ENCODE peak calls at places on chromosomes 3 and 15, in seven cellular contexts. D is colonic mucosa, Z is endodermal cell, J is sigmoid colon, G is lower lobe of right lung, F is OCI-LY7, Y is neural progenitor cell. H is an unnamed sample. For H3K4me1, the result is how much of the 10 kb centered on the place peaks cover.

GRCh38 chr15:35674873-35675781 is 129.2 kb upstream of the DPH6 start:
- DNase-seq in D (no peak), Z (no peak), J (no peak), G (no peak), F (no peak), Y (no peak), H (no peak)

GRCh38 chr3:53804697-53805462 is 41.3 kb downstream of the CHDH start:
- DNase-seq in D (no peak), Z (peak), J (peak), G (no peak), F (peak), Y (no peak), H (peak)

GRCh38 chr3:51340989-51341636 is 44.0 kb upstream of the MANF start:
- DNase-seq in D (no peak), Z (peak), J (peak), G (no peak), F (no peak), Y (peak), H (peak)

GRCh38 chr15:66565141-66565595 is 630 bp downstream of the LCTL start:
- DNase-seq in D (no peak), Z (no peak), J (no peak), G (no peak), F (no peak), Y (peak), H (peak)

GRCh38 chr15:69034352-69034751 is 19.9 kb downstream of the NOX5 start:
- DNase-seq in D (no peak), Z (no peak), J (no peak), G (no peak), F (no peak), Y (no peak), H (no peak)

GRCh38 chr3:14765065-14765410 is 53.7 kb upstream of the FGD5 start:
- DNase-seq in D (no peak), Z (no peak), J (no peak), G (no peak), F (no peak), Y (no peak), H (no peak)

GRCh38 chr3:81105761-81106160 is 655.7 kb downstream of the GBE1 start:
- DNase-seq in D (no peak), Z (no peak), J (no peak), G (no peak), F (no peak), Y (no peak), H (no peak)

GRCh38 chr15:87712211-87712610 is 544.3 kb downstream of the NTRK3 start:
- DNase-seq in D (no peak), Z (no peak), J (no peak), G (no peak), F (no peak), Y (no peak), H (no peak)

GRCh38 chr15:50116477-50116876 is 2.6 kb downstream of the ATP8B4 start:
- DNase-seq in D (peak), Z (peak), J (no peak), G (no peak), F (peak), Y (peak), H (no peak)

GRCh38 chr15:23385886-23386430 is 31.4 kb downstream of the GOLGA8S start:
- DNase-seq in D (no peak), Z (no peak), J (no peak), G (no peak), F (no peak), Y (no peak), H (no peak)

GRCh38 chr15:77496710-77497107 is 76.0 kb downstream of the HMG20A start:
- DNase-seq in D (peak), Z (peak), J (peak), G (peak), F (peak), Y (peak), H (peak)

GRCh38 chr15:77497942-77498361 is 77.3 kb downstream of the HMG20A start:
- DNase-seq in D (no peak), Z (no peak), J (no peak), G (no peak), F (no peak), Y (no peak), H (no peak)

GRCh38 chr15:77495806-77496589 is 75.3 kb downstream of the HMG20A start:
- DNase-seq in D (no peak), Z (no peak), J (no peak), G (no peak), F (no peak), Y (peak), H (no peak)

GRCh38 chr15:77499087-77499765 is 78.5 kb downstream of the HMG20A start:
- DNase-seq in D (no peak), Z (no peak), J (no peak), G (no peak), F (no peak), Y (peak), H (no peak)

DNA sequence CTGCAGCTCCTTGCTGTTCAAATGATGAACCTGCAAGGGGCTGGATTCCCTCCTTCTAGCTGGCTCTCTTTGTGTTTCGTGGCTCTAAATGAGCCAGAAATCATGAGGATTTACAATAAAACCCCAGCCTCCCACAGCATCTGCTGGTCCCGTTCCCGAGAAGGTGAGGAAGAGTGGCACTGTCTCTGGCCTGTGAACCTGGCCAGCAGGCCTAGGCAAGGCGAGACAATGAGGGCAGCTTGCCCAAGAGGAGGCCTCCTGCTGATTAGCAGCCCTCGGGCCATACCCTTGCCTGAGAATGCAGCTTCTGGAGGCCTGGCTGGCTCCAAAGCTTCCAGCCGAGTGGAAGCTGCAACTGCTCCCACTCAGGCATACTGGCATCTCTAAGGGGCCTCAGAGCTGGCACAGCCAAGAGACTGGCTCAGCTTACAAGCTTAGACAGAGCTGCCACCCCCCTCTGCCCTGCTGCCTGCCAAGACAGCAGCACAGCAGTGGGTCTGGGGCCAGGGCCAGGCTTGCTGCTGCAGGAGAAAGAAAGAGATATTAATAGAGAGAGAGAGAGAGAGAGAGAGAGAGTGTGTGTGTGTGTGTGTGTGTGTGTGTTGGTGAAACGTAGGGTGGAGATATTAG is 76.5 kb downstream of the HMG20A start:
- DNase-seq in D (no peak), Z (peak), J (peak), G (no peak), F (no peak), Y (no peak), H (no peak)
- TF ChIP-seq CTCF in D (no peak), Z (peak), J (no peak), G (no peak), F (no peak), Y (no peak), H (no peak)

DNA sequence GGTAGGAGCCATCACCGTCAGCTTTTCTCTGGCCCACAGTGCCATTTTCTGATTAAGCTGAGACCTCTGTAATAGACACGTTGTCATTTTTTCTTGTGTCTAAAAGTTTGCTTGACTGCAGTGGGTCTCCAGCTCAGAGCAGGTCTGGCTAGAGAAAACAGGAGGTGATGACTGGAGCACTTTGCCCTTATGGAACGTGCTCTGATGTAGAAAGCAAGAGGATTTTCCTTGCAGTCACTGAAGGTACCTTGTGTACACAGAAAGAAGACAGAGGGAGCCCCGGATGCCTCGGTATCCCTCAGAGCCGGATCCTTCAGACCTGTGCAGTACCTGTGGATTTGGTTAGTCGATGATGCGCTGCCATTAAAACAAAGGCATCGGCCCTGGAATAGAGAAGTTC is 76.2 kb downstream of the IGF1R start:
- DNase-seq in D (no peak), Z (no peak), J (no peak), G (no peak), F (no peak), Y (no peak), H (no peak)
- H3K4me1 ChIP-seq in D (under half), Z (under half), J (half or more), G (under half), F (under half), Y (under half), H (under half)

GRCh38 chr15:85404922-85405293 is 24.5 kb downstream of the AKAP13 start:
- DNase-seq in D (no peak), Z (no peak), J (no peak), G (no peak), F (no peak), Y (peak), H (no peak)

GRCh38 chr15:85408270-85408746 is 27.9 kb downstream of the AKAP13 start:
- DNase-seq in D (no peak), Z (no peak), J (no peak), G (no peak), F (peak), Y (no peak), H (no peak)

GRCh38 chr15:85405467-85405866 is 25.1 kb downstream of the AKAP13 start:
- DNase-seq in D (no peak), Z (no peak), J (no peak), G (no peak), F (no peak), Y (no peak), H (no peak)

GRCh38 chr15:85406916-85407315 is 26.5 kb downstream of the AKAP13 start:
- DNase-seq in D (no peak), Z (no peak), J (no peak), G (no peak), F (no peak), Y (no peak), H (no peak)

DNA sequence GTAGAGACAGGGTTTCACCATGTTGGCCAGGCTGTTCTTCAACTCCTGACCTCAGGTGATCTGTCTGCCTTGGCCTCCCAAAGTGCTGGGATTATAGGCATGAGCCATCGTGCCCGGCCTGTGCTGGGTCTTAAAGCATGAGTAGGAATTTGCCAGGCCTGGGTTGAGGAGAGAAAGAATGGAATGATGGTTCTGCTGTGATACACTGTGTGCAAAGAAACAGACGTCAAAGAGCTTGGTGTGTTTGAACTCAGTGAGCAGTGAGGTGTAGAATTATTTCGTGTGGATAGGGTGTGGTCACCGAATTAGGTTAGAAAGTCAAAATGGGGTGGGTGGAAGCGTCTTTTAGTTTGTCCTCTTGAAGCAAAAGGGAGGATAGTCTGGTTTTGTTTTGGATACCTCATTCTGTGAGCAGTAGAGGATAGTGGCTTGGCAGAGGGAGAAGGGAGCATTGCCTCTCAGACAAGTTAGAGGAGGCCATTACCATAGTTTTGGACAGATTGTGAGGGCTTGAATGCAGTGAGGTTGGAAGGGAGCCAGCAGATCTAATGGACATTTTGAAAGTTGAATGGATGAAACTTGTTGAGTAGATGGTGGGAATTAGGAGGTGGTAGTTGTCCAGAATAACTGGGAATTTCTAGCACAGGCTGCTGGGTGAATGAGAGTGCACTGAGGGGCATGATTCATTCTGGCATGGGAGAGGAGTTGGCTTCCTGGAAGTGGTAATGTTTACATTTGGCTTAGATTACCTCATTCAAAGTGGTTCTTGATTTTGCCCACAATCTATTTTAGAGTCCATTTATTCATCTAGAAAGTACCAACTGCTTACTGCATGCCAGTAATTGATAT is 27.2 kb downstream of the AKAP13 start:
- DNase-seq in D (peak), Z (no peak), J (no peak), G (no peak), F (no peak), Y (no peak), H (no peak)
- TF ChIP-seq CTCF in D (no peak), Z (no peak), J (no peak), G (no peak), F (no peak), Y (no peak), H (no peak)

GRCh38 chr3:66487475-66487874 is 13.3 kb downstream of the LRIG1 start:
- DNase-seq in D (no peak), Z (no peak), J (no peak), G (no peak), F (no peak), Y (no peak), H (no peak)
- H3K4me1 ChIP-seq in D (under half), Z (under half), J (half or more), G (half or more), F (half or more), Y (half or more), H (under half)

DNA sequence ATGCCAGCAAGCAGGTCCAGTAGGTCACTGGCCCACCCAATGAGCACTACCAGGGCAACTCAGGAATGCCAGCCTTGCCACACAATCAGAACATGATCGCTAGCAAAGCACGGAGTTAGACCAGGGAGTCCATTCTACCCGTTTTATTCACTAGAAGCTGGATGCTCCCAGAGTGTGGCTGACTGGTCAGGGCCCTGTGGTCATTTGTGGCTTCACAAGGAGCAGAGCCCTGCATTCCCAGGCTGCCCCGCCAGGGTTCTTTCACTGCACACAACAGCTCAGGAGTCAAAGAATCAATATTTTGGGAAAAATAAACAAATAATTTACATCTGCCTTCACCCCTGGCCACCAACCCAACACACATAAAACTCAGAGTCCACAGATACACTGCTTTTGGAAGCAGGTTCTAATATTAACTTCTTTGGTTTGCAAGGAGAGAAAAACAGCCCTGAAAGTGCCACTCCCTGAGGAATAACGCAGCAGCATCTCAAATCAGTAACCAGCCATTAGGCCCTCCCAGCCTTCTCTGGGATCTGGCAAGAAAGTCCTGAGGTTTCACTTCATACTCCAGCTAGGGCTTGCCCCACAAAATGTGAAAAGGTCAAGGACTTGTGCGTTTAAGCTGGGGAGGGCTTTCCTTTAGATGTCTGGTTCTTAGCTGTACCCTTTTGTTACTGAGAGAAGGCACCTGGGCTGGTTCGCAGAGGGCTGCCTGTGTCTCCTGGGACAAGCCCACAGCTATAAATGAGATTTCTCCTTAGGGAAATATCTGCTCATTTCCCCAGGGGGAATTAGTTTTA is 16.0 kb downstream of the SIAH2 start:
- DNase-seq in D (no peak), Z (no peak), J (no peak), G (no peak), F (no peak), Y (no peak), H (no peak)
- TF ChIP-seq CTCF in D (no peak), Z (peak), J (no peak), G (no peak), F (no peak), Y (no peak), H (no peak)

GRCh38 chr15:37877851-37878577 is 56.4 kb upstream of the TMCO5A start:
- DNase-seq in D (no peak), Z (no peak), J (no peak), G (no peak), F (no peak), Y (no peak), H (no peak)
- H3K4me1 ChIP-seq in D (under half), Z (under half), J (under half), G (under half), F (under half), Y (under half), H (under half)

DNA sequence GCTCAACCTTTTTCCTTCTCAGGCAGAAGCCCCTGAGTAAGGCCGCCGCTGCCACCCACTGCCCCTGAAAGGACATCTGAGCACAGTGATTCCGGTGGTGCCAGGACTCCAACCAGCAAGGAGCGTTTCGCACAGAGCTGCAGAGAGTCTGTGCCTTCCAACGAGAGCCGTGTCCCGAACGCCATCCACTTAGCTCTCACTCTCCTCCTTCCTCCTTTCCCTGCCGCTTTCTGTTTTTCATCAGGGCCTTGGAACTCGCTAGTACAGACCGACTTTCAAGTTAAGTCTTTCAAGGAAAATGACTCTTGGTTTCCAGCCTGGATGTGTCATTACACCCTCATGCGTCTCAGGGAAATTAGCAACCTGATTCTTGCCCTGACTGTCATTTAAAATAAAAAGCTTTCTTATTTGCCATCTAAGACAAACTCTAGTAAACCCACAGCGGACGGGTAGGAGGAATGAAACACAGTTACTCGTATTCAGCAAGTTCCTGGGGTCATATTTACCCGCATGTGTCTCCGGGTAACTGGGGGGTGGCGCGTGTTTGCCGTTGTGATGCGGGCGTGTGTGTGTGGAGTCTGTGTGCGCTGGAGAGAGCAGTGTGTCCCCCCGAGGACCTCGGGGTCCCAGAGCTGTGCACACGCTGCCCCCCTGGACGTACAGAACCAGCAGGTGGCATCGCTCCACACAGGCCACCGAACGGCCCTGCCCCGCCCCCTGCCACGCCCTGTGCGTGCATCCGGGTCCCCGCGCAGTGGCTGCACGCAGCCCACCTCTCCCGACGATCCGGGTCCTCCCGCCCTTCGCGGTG is 30.4 kb upstream of the ALDH1A3 start:
- DNase-seq in D (peak), Z (no peak), J (peak), G (peak), F (peak), Y (no peak), H (peak)
- TF ChIP-seq CTCF in D (peak), Z (no peak), J (no peak), G (no peak), F (peak), Y (no peak), H (peak)

GRCh38 chr15:45777781-45778180 is 143.0 kb downstream of the SQOR start:
- DNase-seq in D (no peak), Z (no peak), J (no peak), G (no peak), F (peak), Y (no peak), H (no peak)

GRCh38 chr15:45785897-45786296 is 151.1 kb downstream of the SQOR start:
- DNase-seq in D (no peak), Z (no peak), J (no peak), G (no peak), F (no peak), Y (no peak), H (no peak)

GRCh38 chr15:45784656-45785055 is 149.8 kb downstream of the SQOR start:
- DNase-seq in D (no peak), Z (no peak), J (no peak), G (no peak), F (no peak), Y (no peak), H (no peak)

GRCh38 chr15:45776772-45777171 is 141.9 kb downstream of the SQOR start:
- DNase-seq in D (no peak), Z (no peak), J (no peak), G (no peak), F (peak), Y (no peak), H (no peak)

GRCh38 chr15:45780352-45780751 is 145.5 kb downstream of the SQOR start:
- DNase-seq in D (no peak), Z (peak), J (no peak), G (no peak), F (no peak), Y (no peak), H (no peak)
- H3K4me1 ChIP-seq in D (under half), Z (under half), J (under half), G (under half), F (half or more), Y (under half), H (under half)

GRCh38 chr3:137970914-137971831 is 38.8 kb upstream of the CLDN18 start:
- DNase-seq in D (peak), Z (peak), J (peak), G (peak), F (peak), Y (peak), H (peak)
- TF ChIP-seq CTCF in D (peak), Z (peak), J (peak), G (peak), F (peak), Y (peak), H (peak)

GRCh38 chr3:56761023-56761422 is 40.7 kb downstream of the ARHGEF3 start:
- DNase-seq in D (no peak), Z (no peak), J (no peak), G (no peak), F (no peak), Y (no peak), H (no peak)
- H3K4me1 ChIP-seq in D (under half), Z (under half), J (under half), G (half or more), F (under half), Y (under half), H (under half)

H was measured in Peyer's patch.